ENCODE peak calls at places on chromosomes 2 and 18, in five cellular contexts. X, K, W, P and U are unnamed samples. For H3K9me3, the result is how much of the 10 kb centered on the place peaks cover.

GRCh38 chr18:36298113-36298701 is 694 bp downstream of the FHOD3 start:
- DNase-seq in K (no peak), P (no peak), X (peak), W (no peak), U (no peak)

GRCh38 chr2:207313947-207314346 is 148.2 kb upstream of the KLF7 start:
- DNase-seq in X (no peak), W (no peak), P (no peak), K (no peak), U (no peak)

GRCh38 chr18:58091099-58091611 is 47.1 kb downstream of the NEDD4L start:
- DNase-seq in P (peak), K (no peak), W (peak), X (no peak), U (no peak)

GRCh38 chr18:62437520-62438329 is 85.1 kb upstream of the ZCCHC2 start:
- DNase-seq in W (peak), K (no peak), P (peak), X (no peak), U (no peak)

GRCh38 chr2:64698668-64699444 is 45.1 kb upstream of the SERTAD2 start:
- DNase-seq in W (no peak), P (no peak), K (no peak), X (no peak), U (no peak)

GRCh38 chr2:239184179-239184578 is 216.6 kb downstream of the HDAC4 start:
- DNase-seq in X (no peak), P (no peak), W (peak), K (peak), U (no peak)

GRCh38 chr18:67513285-67513684 is 3.2 kb downstream of the DSEL start:
- DNase-seq in X (no peak), K (no peak), P (no peak), W (no peak), U (no peak)

GRCh38 chr2:241296767-241297166 is 18.7 kb downstream of the HDLBP start:
- DNase-seq in X (no peak), P (no peak), K (no peak), W (no peak), U (no peak)

DNA sequence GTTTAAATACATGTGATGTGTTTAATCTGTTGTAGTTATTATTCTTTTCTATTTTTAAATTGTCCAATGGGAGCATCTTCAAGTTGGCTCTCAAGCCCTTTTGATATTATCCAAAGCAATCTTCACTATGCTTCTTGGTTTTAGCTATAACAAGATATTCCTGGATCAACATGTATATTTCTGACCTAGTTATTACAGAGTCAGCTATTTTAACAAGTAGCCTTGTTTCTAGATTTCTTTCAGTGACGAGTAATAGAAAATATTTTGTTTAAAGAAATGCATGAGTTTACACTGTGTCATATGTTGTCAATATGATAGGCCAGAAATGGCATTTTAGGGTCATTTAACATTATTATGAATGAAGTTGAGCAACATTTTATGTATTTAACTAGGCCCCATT is 421.8 kb upstream of the MAP2 start:
- DNase-seq in P (no peak), X (no peak), W (no peak), K (no peak), U (no peak)
- H3K9me3 ChIP-seq in P (under half), X (under half), W (under half), K (under half), U (under half)

GRCh38 chr2:33614190-33614589 is 15.1 kb upstream of the FAM98A start:
- DNase-seq in W (no peak), X (no peak), P (no peak), K (no peak), U (no peak)

GRCh38 chr2:33617989-33618388 is 18.9 kb upstream of the FAM98A start:
- DNase-seq in X (no peak), P (no peak), W (no peak), K (no peak), U (no peak)

GRCh38 chr2:33616873-33617272 is 17.8 kb upstream of the FAM98A start:
- DNase-seq in X (no peak), K (no peak), P (no peak), W (no peak), U (no peak)

GRCh38 chr2:33617401-33617800 is 18.3 kb upstream of the FAM98A start:
- DNase-seq in P (no peak), W (no peak), K (no peak), X (no peak), U (no peak)

GRCh38 chr2:33619028-33619427 is 19.9 kb upstream of the FAM98A start:
- DNase-seq in K (no peak), P (no peak), X (no peak), W (no peak), U (no peak)
- H3K9me3 ChIP-seq in K (under half), P (under half), X (under half), W (under half), U (under half)

GRCh38 chr2:144254342-144255235 is 265.3 kb downstream of the ZEB2 start:
- DNase-seq in W (no peak), X (no peak), P (no peak), K (no peak), U (no peak)
- H3K9me3 ChIP-seq in W (under half), X (under half), P (under half), K (under half), U (under half)

GRCh38 chr2:17058772-17059402 is 393.3 kb upstream of the CYRIA start:
- DNase-seq in W (no peak), P (no peak), K (no peak), X (peak), U (no peak)

GRCh38 chr2:17059452-17059851 is 393.8 kb upstream of the CYRIA start:
- DNase-seq in P (no peak), W (no peak), X (no peak), K (no peak), U (no peak)

GRCh38 chr2:17056236-17056635 is 390.6 kb upstream of the CYRIA start:
- DNase-seq in X (no peak), W (no peak), P (no peak), K (no peak), U (no peak)

GRCh38 chr2:17051558-17051957 is 385.9 kb upstream of the CYRIA start:
- DNase-seq in X (no peak), K (no peak), P (no peak), W (no peak), U (no peak)

DNA sequence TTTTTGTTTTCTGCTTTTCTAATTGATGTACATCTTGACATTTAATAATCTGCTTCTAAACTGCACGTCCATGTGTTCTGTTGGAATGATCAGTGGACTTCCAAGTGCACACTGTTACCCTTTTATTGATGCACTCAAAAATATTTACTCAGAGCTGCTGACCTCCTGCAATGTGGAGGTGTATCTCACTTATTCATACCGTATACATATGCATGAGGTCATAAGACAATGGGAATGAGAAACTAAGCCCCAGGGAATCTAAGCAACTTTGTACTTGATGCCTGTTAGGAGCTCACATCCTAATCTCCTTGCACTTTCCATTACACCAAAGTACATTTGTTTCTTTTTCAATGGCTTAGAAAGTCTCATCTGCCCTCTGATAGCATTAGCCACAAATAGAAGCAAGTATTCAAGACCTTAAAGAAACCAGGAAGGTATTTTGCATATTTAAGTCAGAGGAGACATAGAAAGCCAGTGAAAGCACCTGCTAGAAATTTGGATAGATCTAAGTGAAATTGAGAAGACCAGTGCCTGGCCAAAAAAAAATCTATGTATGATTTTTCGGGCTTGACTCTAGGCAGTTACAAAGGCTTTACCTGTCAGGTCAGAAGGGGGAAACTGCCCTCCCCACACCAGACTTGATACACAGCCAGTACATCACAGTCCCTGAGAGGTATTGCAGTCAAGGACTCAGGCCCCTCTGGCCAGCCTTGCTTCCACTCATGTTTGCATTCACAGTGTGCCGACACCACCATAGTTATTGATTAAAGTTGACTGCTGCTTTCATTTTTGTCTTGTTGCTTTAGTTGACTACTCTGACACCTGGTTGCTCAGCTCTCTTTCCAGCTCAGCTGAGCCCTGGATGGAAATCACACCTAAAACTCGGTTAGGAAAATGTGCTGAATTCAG is 391.7 kb upstream of the CYRIA start:
- DNase-seq in X (no peak), W (no peak), P (no peak), K (no peak), U (no peak)
- H3K9me3 ChIP-seq in X (under half), W (under half), P (under half), K (under half), U (under half)

DNA sequence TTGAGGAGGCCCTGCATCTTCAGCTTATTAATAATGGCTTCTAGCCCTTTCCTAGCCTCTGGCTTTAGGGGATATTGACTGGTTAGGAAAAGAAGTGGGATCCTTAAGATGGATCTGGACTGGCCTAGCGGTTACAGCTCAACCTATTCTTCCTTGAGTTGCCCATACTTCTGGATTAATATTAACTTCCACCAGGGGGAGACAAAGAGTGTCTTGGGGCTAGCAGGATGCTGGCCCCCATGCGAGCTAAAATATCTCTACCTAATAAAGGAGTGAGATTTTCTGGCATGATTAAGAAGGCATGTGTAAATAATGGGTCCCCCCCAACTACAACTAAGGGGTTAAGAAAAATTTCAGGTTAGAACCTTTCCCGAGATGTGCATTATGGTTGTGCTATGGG is 23.2 kb upstream of the PLA2R1 start:
- DNase-seq in K (no peak), W (no peak), P (no peak), X (no peak), U (no peak)
- H3K9me3 ChIP-seq in K (under half), W (half or more), P (under half), X (under half), U (under half)

GRCh38 chr2:13137679-13138078 is 420.9 kb downstream of the TRIB2 start:
- DNase-seq in X (no peak), W (no peak), K (no peak), P (no peak), U (no peak)

GRCh38 chr2:13141315-13141714 is 424.6 kb downstream of the TRIB2 start:
- DNase-seq in K (no peak), P (no peak), X (no peak), W (no peak), U (no peak)

GRCh38 chr2:13135856-13136255 is 419.1 kb downstream of the TRIB2 start:
- DNase-seq in K (no peak), W (no peak), X (no peak), P (peak), U (no peak)

GRCh38 chr2:13135369-13135768 is 418.6 kb downstream of the TRIB2 start:
- DNase-seq in X (no peak), W (no peak), P (no peak), K (no peak), U (no peak)
- H3K9me3 ChIP-seq in X (under half), W (under half), P (under half), K (under half), U (under half)

DNA sequence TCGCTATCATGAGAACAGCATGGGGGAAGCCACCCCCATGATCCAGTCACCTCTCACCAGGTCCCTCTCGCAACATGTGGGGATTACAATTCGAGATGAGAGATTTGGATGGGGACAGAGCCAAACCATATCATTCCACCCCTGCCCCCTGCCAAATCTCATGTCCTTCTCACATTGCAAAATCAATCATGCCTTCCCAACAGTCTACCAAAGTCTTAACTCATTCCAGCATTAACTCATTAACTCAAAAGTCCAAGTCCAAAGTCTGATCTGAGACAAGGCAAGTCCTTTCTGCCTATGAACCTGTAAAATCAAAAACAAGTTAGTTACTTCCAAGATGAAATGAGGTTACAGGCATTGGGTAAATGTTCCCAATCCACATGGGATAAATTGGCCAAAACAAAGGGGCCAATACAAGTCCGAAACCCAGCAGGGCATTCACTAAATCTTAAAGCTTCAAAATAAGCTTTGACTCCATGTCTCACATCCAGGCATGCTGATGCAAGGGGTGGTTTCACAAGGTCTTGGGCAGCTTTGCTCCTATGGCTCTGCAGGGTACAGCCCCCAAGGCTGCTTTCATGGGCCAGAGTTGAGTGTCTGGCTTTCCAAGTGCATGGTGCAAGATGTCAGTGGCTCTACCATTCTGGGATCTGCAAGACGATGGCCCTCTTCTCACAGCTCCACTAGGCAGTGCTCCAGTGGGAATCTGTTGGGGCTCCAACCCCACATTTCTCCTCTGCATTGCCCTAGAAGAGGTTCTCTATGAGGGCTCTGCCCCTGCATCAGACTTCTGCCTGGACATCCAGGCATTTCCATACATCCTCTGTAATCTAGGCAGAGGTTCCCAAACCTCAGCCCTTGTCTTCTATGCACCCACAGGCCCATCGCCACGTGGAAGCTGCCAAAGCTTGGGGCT is 14.8 kb downstream of the TAF1B start:
- DNase-seq in P (no peak), K (no peak), X (no peak), W (no peak), U (no peak)
- H3K9me3 ChIP-seq in P (under half), K (under half), X (under half), W (under half), U (under half)

GRCh38 chr2:26883971-26884370 is 36.0 kb downstream of the DPYSL5 start:
- DNase-seq in P (no peak), W (no peak), X (no peak), K (no peak), U (no peak)

GRCh38 chr2:26887142-26887541 is 39.2 kb downstream of the DPYSL5 start:
- DNase-seq in W (no peak), X (no peak), P (no peak), K (no peak), U (no peak)

GRCh38 chr2:26884486-26884885 is 36.6 kb downstream of the DPYSL5 start:
- DNase-seq in X (no peak), P (no peak), W (no peak), K (no peak), U (no peak)

GRCh38 chr2:26889796-26890195 is 41.9 kb downstream of the DPYSL5 start:
- DNase-seq in K (no peak), P (no peak), W (no peak), X (no peak), U (no peak)

GRCh38 chr2:26885651-26886329 is 37.9 kb downstream of the DPYSL5 start:
- DNase-seq in W (no peak), P (no peak), X (no peak), K (no peak), U (no peak)
- H3K9me3 ChIP-seq in W (under half), P (under half), X (under half), K (under half), U (under half)